ENCODE peak calls at places on chromosomes 4 and X, in six cellular contexts. One of them, this sample, is unnamed.

GRCh38 chrX:80290834-80291233 is 129.4 kb upstream of the TENT5D start:
- DNase-seq in GDM1: no peak
- DNase-seq in activated T-cell treated with anti-CD3 and anti-CD28 coated beads for 48 hours: no peak
- DNase-seq in GM12865: no peak
- DNase-seq in stimulated activated CD4-positive, alpha-beta T cell treated with anti-CD3 and anti-CD28 coated beads, Interleukin-12 subunit alpha, Interleukin-12 subunit beta, amount 100 ng/mL, for 48 hours: no peak
- DNase-seq in mammary epithelial cell: no peak
- DNase-seq in this sample: no peak

GRCh38 chr4:336893-337142 is 796 bp upstream of the ZNF141 start:
- DNase-seq in GDM1: no peak
- DNase-seq in activated T-cell treated with anti-CD3 and anti-CD28 coated beads for 48 hours: no peak
- DNase-seq in GM12865: no peak
- DNase-seq in stimulated activated CD4-positive, alpha-beta T cell treated with anti-CD3 and anti-CD28 coated beads, Interleukin-12 subunit alpha, Interleukin-12 subunit beta, amount 100 ng/mL, for 48 hours: no peak
- DNase-seq in mammary epithelial cell: no peak
- DNase-seq in this sample: no peak

GRCh38 chrX:48793935-48794334 is 7.5 kb downstream of the GATA1 start:
- DNase-seq in GDM1: no peak
- DNase-seq in activated T-cell treated with anti-CD3 and anti-CD28 coated beads for 48 hours: no peak
- DNase-seq in GM12865: no peak
- DNase-seq in stimulated activated CD4-positive, alpha-beta T cell treated with anti-CD3 and anti-CD28 coated beads, Interleukin-12 subunit alpha, Interleukin-12 subunit beta, amount 100 ng/mL, for 48 hours: no peak
- DNase-seq in mammary epithelial cell: no peak
- DNase-seq in this sample: no peak

GRCh38 chrX:123450217-123450616 is 266.1 kb downstream of the GRIA3 start:
- DNase-seq in GDM1: no peak
- DNase-seq in activated T-cell treated with anti-CD3 and anti-CD28 coated beads for 48 hours: no peak
- DNase-seq in GM12865: peak
- DNase-seq in stimulated activated CD4-positive, alpha-beta T cell treated with anti-CD3 and anti-CD28 coated beads, Interleukin-12 subunit alpha, Interleukin-12 subunit beta, amount 100 ng/mL, for 48 hours: no peak
- DNase-seq in mammary epithelial cell: no peak
- DNase-seq in this sample: no peak

GRCh38 chrX:74449322-74449936 is 28.1 kb downstream of the SLC16A2 start:
- DNase-seq in GDM1: no peak
- DNase-seq in activated T-cell treated with anti-CD3 and anti-CD28 coated beads for 48 hours: no peak
- DNase-seq in GM12865: no peak
- DNase-seq in stimulated activated CD4-positive, alpha-beta T cell treated with anti-CD3 and anti-CD28 coated beads, Interleukin-12 subunit alpha, Interleukin-12 subunit beta, amount 100 ng/mL, for 48 hours: no peak
- DNase-seq in mammary epithelial cell: peak
- DNase-seq in this sample: peak

GRCh38 chrX:45824471-45824870 is 623.8 kb upstream of the DIPK2B start:
- DNase-seq in GDM1: peak
- DNase-seq in activated T-cell treated with anti-CD3 and anti-CD28 coated beads for 48 hours: peak
- DNase-seq in GM12865: peak
- DNase-seq in stimulated activated CD4-positive, alpha-beta T cell treated with anti-CD3 and anti-CD28 coated beads, Interleukin-12 subunit alpha, Interleukin-12 subunit beta, amount 100 ng/mL, for 48 hours: peak
- DNase-seq in mammary epithelial cell: peak
- DNase-seq in this sample: peak

GRCh38 chr4:114780205-114780604 is 181.6 kb downstream of the UGT8 start:
- DNase-seq in GDM1: peak
- DNase-seq in activated T-cell treated with anti-CD3 and anti-CD28 coated beads for 48 hours: no peak
- DNase-seq in GM12865: peak
- DNase-seq in stimulated activated CD4-positive, alpha-beta T cell treated with anti-CD3 and anti-CD28 coated beads, Interleukin-12 subunit alpha, Interleukin-12 subunit beta, amount 100 ng/mL, for 48 hours: no peak
- DNase-seq in mammary epithelial cell: no peak
- DNase-seq in this sample: no peak

GRCh38 chrX:116281106-116281505 is 110.6 kb downstream of the AGTR2 start:
- DNase-seq in GDM1: no peak
- DNase-seq in activated T-cell treated with anti-CD3 and anti-CD28 coated beads for 48 hours: no peak
- DNase-seq in GM12865: no peak
- DNase-seq in stimulated activated CD4-positive, alpha-beta T cell treated with anti-CD3 and anti-CD28 coated beads, Interleukin-12 subunit alpha, Interleukin-12 subunit beta, amount 100 ng/mL, for 48 hours: no peak
- DNase-seq in mammary epithelial cell: peak
- DNase-seq in this sample: no peak

GRCh38 chr4:2871911-2872310 is 28.3 kb downstream of the ADD1 start:
- DNase-seq in GDM1: no peak
- DNase-seq in activated T-cell treated with anti-CD3 and anti-CD28 coated beads for 48 hours: no peak
- DNase-seq in GM12865: peak
- DNase-seq in stimulated activated CD4-positive, alpha-beta T cell treated with anti-CD3 and anti-CD28 coated beads, Interleukin-12 subunit alpha, Interleukin-12 subunit beta, amount 100 ng/mL, for 48 hours: no peak
- DNase-seq in mammary epithelial cell: no peak
- DNase-seq in this sample: no peak

GRCh38 chr4:169024762-169025161 is 14.7 kb upstream of the CBR4 start:
- DNase-seq in GDM1: peak
- DNase-seq in activated T-cell treated with anti-CD3 and anti-CD28 coated beads for 48 hours: no peak
- DNase-seq in GM12865: peak
- DNase-seq in stimulated activated CD4-positive, alpha-beta T cell treated with anti-CD3 and anti-CD28 coated beads, Interleukin-12 subunit alpha, Interleukin-12 subunit beta, amount 100 ng/mL, for 48 hours: no peak
- DNase-seq in mammary epithelial cell: peak
- DNase-seq in this sample: no peak

GRCh38 chr4:166153539-166153938 is 280.5 kb downstream of the TLL1 start:
- DNase-seq in GDM1: no peak
- DNase-seq in activated T-cell treated with anti-CD3 and anti-CD28 coated beads for 48 hours: no peak
- DNase-seq in GM12865: no peak
- DNase-seq in stimulated activated CD4-positive, alpha-beta T cell treated with anti-CD3 and anti-CD28 coated beads, Interleukin-12 subunit alpha, Interleukin-12 subunit beta, amount 100 ng/mL, for 48 hours: no peak
- DNase-seq in mammary epithelial cell: no peak
- DNase-seq in this sample: no peak

GRCh38 chr4:8500966-8501365 is 60.4 kb downstream of the TRMT44 start:
- DNase-seq in GDM1: no peak
- DNase-seq in activated T-cell treated with anti-CD3 and anti-CD28 coated beads for 48 hours: no peak
- DNase-seq in GM12865: no peak
- DNase-seq in stimulated activated CD4-positive, alpha-beta T cell treated with anti-CD3 and anti-CD28 coated beads, Interleukin-12 subunit alpha, Interleukin-12 subunit beta, amount 100 ng/mL, for 48 hours: no peak
- DNase-seq in mammary epithelial cell: no peak
- DNase-seq in this sample: no peak

GRCh38 chrX:56978172-56978571 is 17.2 kb downstream of the SPIN3 start:
- DNase-seq in GDM1: peak
- DNase-seq in activated T-cell treated with anti-CD3 and anti-CD28 coated beads for 48 hours: no peak
- DNase-seq in GM12865: peak
- DNase-seq in stimulated activated CD4-positive, alpha-beta T cell treated with anti-CD3 and anti-CD28 coated beads, Interleukin-12 subunit alpha, Interleukin-12 subunit beta, amount 100 ng/mL, for 48 hours: no peak
- DNase-seq in mammary epithelial cell: peak
- DNase-seq in this sample: no peak

GRCh38 chr4:11436673-11437072 is 8.0 kb upstream of the HS3ST1 start:
- DNase-seq in GDM1: no peak
- DNase-seq in activated T-cell treated with anti-CD3 and anti-CD28 coated beads for 48 hours: no peak
- DNase-seq in GM12865: peak
- DNase-seq in stimulated activated CD4-positive, alpha-beta T cell treated with anti-CD3 and anti-CD28 coated beads, Interleukin-12 subunit alpha, Interleukin-12 subunit beta, amount 100 ng/mL, for 48 hours: no peak
- DNase-seq in mammary epithelial cell: peak
- DNase-seq in this sample: no peak

GRCh38 chr4:141541851-141542250 is 94.5 kb upstream of the IL15 start:
- DNase-seq in GDM1: no peak
- DNase-seq in activated T-cell treated with anti-CD3 and anti-CD28 coated beads for 48 hours: no peak
- DNase-seq in GM12865: no peak
- DNase-seq in stimulated activated CD4-positive, alpha-beta T cell treated with anti-CD3 and anti-CD28 coated beads, Interleukin-12 subunit alpha, Interleukin-12 subunit beta, amount 100 ng/mL, for 48 hours: no peak
- DNase-seq in mammary epithelial cell: no peak
- DNase-seq in this sample: no peak

GRCh38 chr4:48543796-48544195 is 53.7 kb downstream of the ZAR1 start:
- DNase-seq in GDM1: no peak
- DNase-seq in activated T-cell treated with anti-CD3 and anti-CD28 coated beads for 48 hours: no peak
- DNase-seq in GM12865: no peak
- DNase-seq in stimulated activated CD4-positive, alpha-beta T cell treated with anti-CD3 and anti-CD28 coated beads, Interleukin-12 subunit alpha, Interleukin-12 subunit beta, amount 100 ng/mL, for 48 hours: no peak
- DNase-seq in mammary epithelial cell: no peak
- DNase-seq in this sample: no peak

GRCh38 chr4:7894677-7895181 is 44.9 kb downstream of the AFAP1 start:
- DNase-seq in GDM1: no peak
- DNase-seq in activated T-cell treated with anti-CD3 and anti-CD28 coated beads for 48 hours: no peak
- DNase-seq in GM12865: no peak
- DNase-seq in stimulated activated CD4-positive, alpha-beta T cell treated with anti-CD3 and anti-CD28 coated beads, Interleukin-12 subunit alpha, Interleukin-12 subunit beta, amount 100 ng/mL, for 48 hours: no peak
- DNase-seq in mammary epithelial cell: no peak
- DNase-seq in this sample: no peak

GRCh38 chrX:9352683-9353430 is 112.0 kb upstream of the TBL1X start:
- DNase-seq in GDM1: peak
- DNase-seq in activated T-cell treated with anti-CD3 and anti-CD28 coated beads for 48 hours: no peak
- DNase-seq in GM12865: peak
- DNase-seq in stimulated activated CD4-positive, alpha-beta T cell treated with anti-CD3 and anti-CD28 coated beads, Interleukin-12 subunit alpha, Interleukin-12 subunit beta, amount 100 ng/mL, for 48 hours: no peak
- DNase-seq in mammary epithelial cell: no peak
- DNase-seq in this sample: no peak

GRCh38 chr4:153023692-153024394 is 87.7 kb downstream of the FHDC1 start:
- DNase-seq in GDM1: no peak
- DNase-seq in activated T-cell treated with anti-CD3 and anti-CD28 coated beads for 48 hours: no peak
- DNase-seq in GM12865: peak
- DNase-seq in stimulated activated CD4-positive, alpha-beta T cell treated with anti-CD3 and anti-CD28 coated beads, Interleukin-12 subunit alpha, Interleukin-12 subunit beta, amount 100 ng/mL, for 48 hours: no peak
- DNase-seq in mammary epithelial cell: peak
- DNase-seq in this sample: no peak

GRCh38 chrX:133838761-133839676 is 146.4 kb downstream of the GPC3 start:
- DNase-seq in GDM1: no peak
- DNase-seq in activated T-cell treated with anti-CD3 and anti-CD28 coated beads for 48 hours: no peak
- DNase-seq in GM12865: peak
- DNase-seq in stimulated activated CD4-positive, alpha-beta T cell treated with anti-CD3 and anti-CD28 coated beads, Interleukin-12 subunit alpha, Interleukin-12 subunit beta, amount 100 ng/mL, for 48 hours: no peak
- DNase-seq in mammary epithelial cell: peak
- DNase-seq in this sample: no peak

GRCh38 chrX:40853004-40853815 is 117.9 kb upstream of the MED14 start:
- DNase-seq in GDM1: no peak
- DNase-seq in activated T-cell treated with anti-CD3 and anti-CD28 coated beads for 48 hours: no peak
- DNase-seq in GM12865: no peak
- DNase-seq in stimulated activated CD4-positive, alpha-beta T cell treated with anti-CD3 and anti-CD28 coated beads, Interleukin-12 subunit alpha, Interleukin-12 subunit beta, amount 100 ng/mL, for 48 hours: no peak
- DNase-seq in mammary epithelial cell: no peak
- DNase-seq in this sample: no peak

GRCh38 chr4:137952116-137952515 is 290.0 kb downstream of the SLC7A11 start:
- DNase-seq in GDM1: no peak
- DNase-seq in activated T-cell treated with anti-CD3 and anti-CD28 coated beads for 48 hours: no peak
- DNase-seq in GM12865: no peak
- DNase-seq in stimulated activated CD4-positive, alpha-beta T cell treated with anti-CD3 and anti-CD28 coated beads, Interleukin-12 subunit alpha, Interleukin-12 subunit beta, amount 100 ng/mL, for 48 hours: no peak
- DNase-seq in mammary epithelial cell: no peak
- DNase-seq in this sample: no peak

GRCh38 chr4:168388890-168389289 is 70.3 kb upstream of the DDX60 start:
- DNase-seq in GDM1: no peak
- DNase-seq in activated T-cell treated with anti-CD3 and anti-CD28 coated beads for 48 hours: no peak
- DNase-seq in GM12865: no peak
- DNase-seq in stimulated activated CD4-positive, alpha-beta T cell treated with anti-CD3 and anti-CD28 coated beads, Interleukin-12 subunit alpha, Interleukin-12 subunit beta, amount 100 ng/mL, for 48 hours: no peak
- DNase-seq in mammary epithelial cell: peak
- DNase-seq in this sample: no peak

GRCh38 chr4:140839396-140839795 is 83.2 kb upstream of the TBC1D9 start:
- DNase-seq in GDM1: no peak
- DNase-seq in activated T-cell treated with anti-CD3 and anti-CD28 coated beads for 48 hours: no peak
- DNase-seq in GM12865: no peak
- DNase-seq in stimulated activated CD4-positive, alpha-beta T cell treated with anti-CD3 and anti-CD28 coated beads, Interleukin-12 subunit alpha, Interleukin-12 subunit beta, amount 100 ng/mL, for 48 hours: no peak
- DNase-seq in mammary epithelial cell: no peak
- DNase-seq in this sample: no peak

GRCh38 chr4:19497692-19498091 is 754.0 kb upstream of the SLIT2 start:
- DNase-seq in GDM1: no peak
- DNase-seq in activated T-cell treated with anti-CD3 and anti-CD28 coated beads for 48 hours: no peak
- DNase-seq in GM12865: no peak
- DNase-seq in stimulated activated CD4-positive, alpha-beta T cell treated with anti-CD3 and anti-CD28 coated beads, Interleukin-12 subunit alpha, Interleukin-12 subunit beta, amount 100 ng/mL, for 48 hours: no peak
- DNase-seq in mammary epithelial cell: no peak
- DNase-seq in this sample: no peak

GRCh38 chr4:107736924-107737448 is 17.0 kb upstream of the PAPSS1 start:
- DNase-seq in GDM1: no peak
- DNase-seq in activated T-cell treated with anti-CD3 and anti-CD28 coated beads for 48 hours: no peak
- DNase-seq in GM12865: peak
- DNase-seq in stimulated activated CD4-positive, alpha-beta T cell treated with anti-CD3 and anti-CD28 coated beads, Interleukin-12 subunit alpha, Interleukin-12 subunit beta, amount 100 ng/mL, for 48 hours: no peak
- DNase-seq in mammary epithelial cell: no peak
- DNase-seq in this sample: no peak

GRCh38 chr4:24975505-24975904 is 55.2 kb downstream of the LGI2 start:
- DNase-seq in GDM1: no peak
- DNase-seq in activated T-cell treated with anti-CD3 and anti-CD28 coated beads for 48 hours: no peak
- DNase-seq in GM12865: no peak
- DNase-seq in stimulated activated CD4-positive, alpha-beta T cell treated with anti-CD3 and anti-CD28 coated beads, Interleukin-12 subunit alpha, Interleukin-12 subunit beta, amount 100 ng/mL, for 48 hours: no peak
- DNase-seq in mammary epithelial cell: no peak
- DNase-seq in this sample: no peak

GRCh38 chr4:123977623-123978022 is 581.0 kb downstream of the SPRY1 start:
- DNase-seq in GDM1: no peak
- DNase-seq in activated T-cell treated with anti-CD3 and anti-CD28 coated beads for 48 hours: no peak
- DNase-seq in GM12865: no peak
- DNase-seq in stimulated activated CD4-positive, alpha-beta T cell treated with anti-CD3 and anti-CD28 coated beads, Interleukin-12 subunit alpha, Interleukin-12 subunit beta, amount 100 ng/mL, for 48 hours: no peak
- DNase-seq in mammary epithelial cell: no peak
- DNase-seq in this sample: no peak

GRCh38 chr4:165326831-165327210 is 648 bp upstream of the MSMO1 start:
- DNase-seq in GDM1: no peak
- DNase-seq in activated T-cell treated with anti-CD3 and anti-CD28 coated beads for 48 hours: no peak
- DNase-seq in GM12865: peak
- DNase-seq in stimulated activated CD4-positive, alpha-beta T cell treated with anti-CD3 and anti-CD28 coated beads, Interleukin-12 subunit alpha, Interleukin-12 subunit beta, amount 100 ng/mL, for 48 hours: no peak
- DNase-seq in mammary epithelial cell: peak
- DNase-seq in this sample: no peak

GRCh38 chr4:26787461-26788340 is 72.9 kb upstream of the STIM2 start:
- DNase-seq in GDM1: no peak
- DNase-seq in activated T-cell treated with anti-CD3 and anti-CD28 coated beads for 48 hours: peak
- DNase-seq in GM12865: peak
- DNase-seq in stimulated activated CD4-positive, alpha-beta T cell treated with anti-CD3 and anti-CD28 coated beads, Interleukin-12 subunit alpha, Interleukin-12 subunit beta, amount 100 ng/mL, for 48 hours: peak
- DNase-seq in mammary epithelial cell: peak
- DNase-seq in this sample: peak

GRCh38 chr4:183602444-183603102 is 56.4 kb downstream of the RWDD4 start:
- DNase-seq in GDM1: no peak
- DNase-seq in activated T-cell treated with anti-CD3 and anti-CD28 coated beads for 48 hours: no peak
- DNase-seq in GM12865: peak
- DNase-seq in stimulated activated CD4-positive, alpha-beta T cell treated with anti-CD3 and anti-CD28 coated beads, Interleukin-12 subunit alpha, Interleukin-12 subunit beta, amount 100 ng/mL, for 48 hours: no peak
- DNase-seq in mammary epithelial cell: peak
- DNase-seq in this sample: no peak